ENCODE peak calls at places on chromosome 17, in five cellular contexts. B is GM04504; Z is ACHN; L is amygdala; E is stimulated activated CD8-positive, alpha-beta memory T cell treated with anti-CD3 and anti-CD28 coated beads, Interleukin-4, amount 100 ng/mL, for 24 hours. U is an unnamed sample.

GRCh38 chr17:5931611-5932010 is 138.6 kb upstream of the WSCD1 start:
- DNase-seq in B (no peak), Z (no peak), L (no peak), E (no peak), U (no peak)

GRCh38 chr17:41777579-41778188 is 8.8 kb downstream of the JUP start:
- DNase-seq in B (peak), Z (peak), L (peak), E (no peak), U (no peak)

GRCh38 chr17:44110823-44111633 is 12.4 kb downstream of the HDAC5 start:
- DNase-seq in B (peak), Z (peak), L (peak), E (peak), U (peak)

GRCh38 chr17:27423651-27424050 is 32.6 kb upstream of the KSR1 start:
- DNase-seq in B (no peak), Z (no peak), L (no peak), E (no peak), U (no peak)

GRCh38 chr17:28698253-28698941 is 13.3 kb downstream of the PROCA1 start:
- DNase-seq in B (no peak), Z (peak), L (no peak), E (no peak), U (no peak)

GRCh38 chr17:67578058-67578457 is 139.7 kb upstream of the NOL11 start:
- DNase-seq in B (no peak), Z (no peak), L (no peak), E (no peak), U (no peak)

GRCh38 chr17:81665205-81666091 is 957 bp downstream of the OXLD1 start:
- DNase-seq in B (no peak), Z (peak), L (no peak), E (no peak), U (peak)

GRCh38 chr17:14333506-14333905 is 32.6 kb downstream of the HS3ST3B1 start:
- DNase-seq in B (no peak), Z (no peak), L (no peak), E (no peak), U (no peak)

GRCh38 chr17:80166446-80166845 is 3.4 kb upstream of the CARD14 start:
- DNase-seq in B (no peak), Z (no peak), L (no peak), E (no peak), U (no peak)

GRCh38 chr17:17303010-17303846 is at the start of gene NT5M:
- DNase-seq in B (no peak), Z (peak), L (peak), E (peak), U (peak)

GRCh38 chr17:69375229-69375628 is 39.3 kb upstream of the MAP2K6 start:
- DNase-seq in B (no peak), Z (no peak), L (no peak), E (no peak), U (no peak)

GRCh38 chr17:21034350-21035235 is 8.2 kb downstream of the USP22 start:
- DNase-seq in B (no peak), Z (no peak), L (no peak), E (no peak), U (no peak)

U was measured in A673.